ENCODE peak calls at places on chromosomes 6 and 20, in four cellular contexts. A is breast epithelium, L is HCT116, H is Panc1. N is an unnamed sample.

GRCh38 chr20:63518946-63519764 is 1.4 kb upstream of the PPDPF start:
- DNase-seq in A (no peak), L (no peak), H (no peak), N (peak; percentile 70)

GRCh38 chr6:85944736-85945135 is 302.1 kb upstream of the SYNCRIP start:
- DNase-seq in L (no peak), A (no peak), H (no peak), N (no peak)

GRCh38 chr6:3259491-3259958 is 778 bp downstream of the PSMG4 start:
- DNase-seq in A (no peak), H (no peak), L (no peak), N (no peak)

GRCh38 chr6:12203001-12203400 is 87.2 kb upstream of the EDN1 start:
- DNase-seq in L (no peak), H (no peak), A (no peak), N (no peak)

GRCh38 chr6:149979293-149979692 is 15.6 kb downstream of the ULBP1 start:
- DNase-seq in H (no peak), A (no peak), L (no peak), N (no peak)

GRCh38 chr20:41617059-41617921 is 887 bp downstream of the CHD6 start:
- DNase-seq in L (no peak), H (no peak), A (no peak), N (peak; percentile 66)

GRCh38 chr20:50578778-50579165 is 68.6 kb downstream of the PTPN1 start:
- DNase-seq in H (no peak), A (no peak), L (no peak), N (peak; percentile 58)

GRCh38 chr20:32539817-32540675 is 45.1 kb downstream of the NOL4L start:
- DNase-seq in L (no peak), A (no peak), H (no peak), N (no peak)

GRCh38 chr20:63680857-63681608 is 15.4 kb upstream of the TNFRSF6B start:
- DNase-seq in H (no peak), L (no peak), A (no peak), N (no peak)

GRCh38 chr6:108293527-108294296 is 1.1 kb upstream of the AFG1L start:
- DNase-seq in H (no peak), L (no peak), A (no peak), N (no peak)

GRCh38 chr6:21800948-21801438 is 207.4 kb downstream of the SOX4 start:
- DNase-seq in H (peak; percentile 86), A (no peak), L (no peak), N (no peak)

GRCh38 chr6:109039795-109040194 is 54.9 kb downstream of the SESN1 start:
- DNase-seq in L (no peak), A (no peak), H (no peak), N (no peak)

GRCh38 chr6:102525336-102525735 is 1131.8 kb downstream of the GRIK2 start:
- DNase-seq in H (no peak), L (no peak), A (no peak), N (no peak)

GRCh38 chr6:40661726-40662125 is 74.6 kb upstream of the LRFN2 start:
- DNase-seq in A (no peak), L (no peak), H (no peak), N (no peak)

GRCh38 chr20:24729896-24730605 is 219.0 kb upstream of the CST7 start:
- DNase-seq in A (no peak), H (no peak), L (no peak), N (no peak)

GRCh38 chr20:32737371-32738223 is 5.7 kb downstream of the COMMD7 start:
- DNase-seq in A (no peak), L (no peak), H (no peak), N (no peak)

GRCh38 chr6:118565317-118565960 is 17.3 kb downstream of the PLN start:
- DNase-seq in L (peak; percentile 18), A (no peak), H (peak; percentile 39), N (no peak)

GRCh38 chr6:125008261-125008671 is 46.0 kb downstream of the RNF217 start:
- DNase-seq in A (no peak), H (no peak), L (no peak), N (no peak)

GRCh38 chr6:36383608-36384007 is 3.9 kb downstream of the ETV7 start:
- DNase-seq in L (no peak), A (no peak), H (no peak), N (peak; percentile 34)

GRCh38 chr6:28943223-28943556 is 19.4 kb upstream of the TRIM27 start:
- DNase-seq in A (no peak), H (no peak), L (no peak), N (no peak)

GRCh38 chr6:88378639-88379038 is 212.5 kb upstream of the CNR1 start:
- DNase-seq in H (no peak), L (no peak), A (no peak), N (no peak)

GRCh38 chr6:11050735-11051134 is 6.6 kb upstream of the ELOVL2 start:
- DNase-seq in A (no peak), H (no peak), L (no peak), N (no peak)

GRCh38 chr20:59455392-59456341 is 148.7 kb upstream of the PHACTR3 start:
- DNase-seq in L (peak; percentile 3), A (no peak), H (no peak), N (peak; percentile 52)
- TF ChIP-seq POLR2AphosphoS5 in L (no peak), A (no peak), H (no peak), N (no peak)

GRCh38 chr20:44716309-44717106 is 1.3 kb downstream of the CCN5 start:
- DNase-seq in L (no peak), H (no peak), A (no peak), N (peak; percentile 55)
- H3K4me3 ChIP-seq in L (no peak overlapping the region), H (peak overlapping the region; percentile 16), A (no peak overlapping the region), N (no peak overlapping the region)

GRCh38 chr20:20161611-20162010 is 109.3 kb downstream of the CFAP61 start:
- DNase-seq in H (no peak), A (no peak), L (no peak), N (no peak)
- H3K9me3 ChIP-seq in H (no peaks in the 10 kb centered on the region), A (no peaks in the 10 kb centered on the region), L (no peaks in the 10 kb centered on the region), N (no peaks in the 10 kb centered on the region)

DNA sequence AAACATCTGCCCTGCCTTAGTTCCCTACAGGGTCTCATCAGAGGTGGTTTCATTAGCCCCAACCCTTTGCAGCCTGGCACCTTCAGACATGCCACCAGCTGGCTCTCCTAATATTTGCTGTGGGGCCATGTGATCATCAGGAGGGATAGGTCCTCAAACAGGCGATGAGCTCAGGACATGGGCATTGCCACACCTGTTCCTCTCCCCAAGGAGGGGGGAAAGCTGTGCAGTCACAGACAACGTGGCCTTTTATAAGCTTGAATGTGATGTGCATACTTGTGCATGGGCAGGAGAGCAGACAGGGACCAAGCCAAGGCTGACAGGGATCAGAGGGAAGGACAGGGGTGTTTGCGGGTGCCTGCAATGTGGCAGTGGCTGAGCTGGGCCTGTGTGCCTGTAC is 78.8 kb upstream of the ZNFX1 start:
- DNase-seq in H (no peak), A (no peak), L (no peak), N (no peak)
- TF ChIP-seq POLR2AphosphoS5 in H (no peak), A (no peak), L (no peak), N (no peak)

GRCh38 chr6:90285611-90286381 is 10.8 kb downstream of the BACH2 start:
- DNase-seq in A (peak; percentile 57), H (peak; percentile 59), L (peak; percentile 76), N (peak; percentile 86)
- H3K4me3 ChIP-seq in A (peak overlapping the region; percentile 39), H (peak overlapping the region; percentile 49), L (peak overlapping the region; percentile 46), N (no peak overlapping the region)

DNA sequence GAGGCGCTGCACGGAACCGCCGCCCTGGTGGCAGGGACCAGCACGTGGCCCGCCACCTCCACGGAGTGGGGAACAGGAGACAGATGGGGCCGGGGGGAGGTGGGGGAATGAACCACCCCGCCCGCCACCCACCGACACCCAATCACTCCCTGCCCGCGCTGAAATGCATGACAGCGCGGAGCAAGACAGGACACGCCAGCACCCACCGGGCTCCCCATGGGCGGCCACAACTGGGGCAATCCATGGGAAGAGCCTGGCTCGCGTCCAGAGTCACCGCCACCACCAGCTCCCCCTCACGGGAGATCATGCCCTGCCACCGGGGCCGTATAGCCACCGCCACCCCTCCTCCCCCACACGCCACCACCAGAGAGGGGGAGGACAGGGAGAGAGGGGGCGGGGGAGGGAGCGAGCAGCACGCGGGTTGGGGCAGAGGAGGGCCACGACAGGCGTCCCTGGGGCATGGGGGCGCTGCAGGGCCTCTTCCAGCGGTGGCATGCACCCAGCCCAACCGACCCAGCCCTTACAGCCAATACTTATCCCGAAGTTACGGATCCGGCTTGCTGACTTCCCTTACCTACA is 744.3 kb upstream of the DEFB115 start:
- DNase-seq in A (no peak), L (no peak), H (no peak), N (no peak)
- H3K9me3 ChIP-seq in A (peaks cover 15% of the 10 kb centered on the region), L (no peaks in the 10 kb centered on the region), H (no peaks in the 10 kb centered on the region), N (no peaks in the 10 kb centered on the region)

GRCh38 chr20:18390201-18390600 is 76.6 kb downstream of the DZANK1 start:
- DNase-seq in A (no peak), L (no peak), H (no peak), N (no peak)

GRCh38 chr20:18391686-18392085 is 75.1 kb downstream of the DZANK1 start:
- DNase-seq in H (no peak), A (no peak), L (no peak), N (no peak)

GRCh38 chr20:18394363-18394762 is 72.5 kb downstream of the DZANK1 start:
- DNase-seq in L (no peak), H (no peak), A (no peak), N (no peak)

GRCh38 chr20:18388860-18389259 is 78.0 kb downstream of the DZANK1 start:
- DNase-seq in H (no peak), L (peak; percentile 7), A (no peak), N (no peak)
- TF ChIP-seq POLR2AphosphoS5 in H (no peak), L (no peak), A (no peak), N (no peak)